ENCODE peak calls at places on chromosomes 6 and 20, in four cellular contexts. U, N, Y and W are unnamed samples.

GRCh38 chr20:57680934-57681914 is 28.6 kb downstream of the PMEPA1 start:
- DNase-seq in U (no peak), Y (no peak), N (no peak), W (no peak)

GRCh38 chr20:62143118-62143975 is at the start of the genes PSMA7 and SS18L1:
- DNase-seq in Y (peak), N (peak), U (peak), W (peak)

GRCh38 chr6:47698342-47698787 is at the start of gene ADGRF4:
- DNase-seq in Y (no peak), N (no peak), U (no peak), W (peak)

GRCh38 chr20:48813446-48813747 is 14.4 kb downstream of the PREX1 start:
- DNase-seq in U (no peak), Y (no peak), N (no peak), W (no peak)

GRCh38 chr6:20866038-20866437 is 331.8 kb downstream of the CDKAL1 start:
- DNase-seq in U (no peak), N (no peak), Y (no peak), W (no peak)

GRCh38 chr6:125584468-125584939 is 164.9 kb upstream of the HEY2 start:
- DNase-seq in Y (no peak), U (peak), N (no peak), W (no peak)

GRCh38 chr20:21125072-21125848 is 622 bp upstream of the KIZ start:
- DNase-seq in Y (no peak), N (peak), U (peak), W (peak)

GRCh38 chr6:149859938-149860337 is 4.2 kb downstream of the LRP11 start:
- DNase-seq in U (no peak), Y (no peak), N (peak), W (no peak)

GRCh38 chr6:6931047-6932025 is 176.4 kb upstream of the RREB1 start:
- DNase-seq in N (no peak), Y (no peak), U (no peak), W (no peak)

GRCh38 chr20:17995967-17996819 is 27.4 kb downstream of the MGME1 start:
- DNase-seq in Y (peak), U (no peak), N (peak), W (peak)

GRCh38 chr20:38214871-38215788 is 45.4 kb downstream of the KIAA1755 start:
- DNase-seq in N (no peak), U (no peak), Y (no peak), W (no peak)

GRCh38 chr6:88865275-88865674 is 98.1 kb downstream of the RNGTT start:
- DNase-seq in N (no peak), Y (no peak), U (no peak), W (no peak)

GRCh38 chr6:148491638-148492210 is 149.1 kb downstream of the SASH1 start:
- DNase-seq in N (no peak), Y (no peak), U (no peak), W (no peak)

GRCh38 chr6:165689699-165690098 is 26.7 kb upstream of the PDE10A start:
- DNase-seq in U (no peak), Y (no peak), N (no peak), W (no peak)

GRCh38 chr6:21033575-21034026 is 499.3 kb downstream of the CDKAL1 start:
- DNase-seq in Y (no peak), N (no peak), U (no peak), W (peak)

GRCh38 chr6:154382707-154383106 is 26.1 kb upstream of the IPCEF1 start:
- DNase-seq in Y (no peak), N (peak), U (no peak), W (no peak)

GRCh38 chr6:33683576-33684427 is 27.7 kb downstream of the UQCC2 start:
- DNase-seq in Y (no peak), N (no peak), U (no peak), W (no peak)

GRCh38 chr6:32947552-32948465 is 5.1 kb downstream of the HLA-DMA start:
- DNase-seq in U (peak), Y (no peak), N (peak), W (no peak)

GRCh38 chr20:58344741-58345140 is 35.2 kb downstream of the RAB22A start:
- DNase-seq in Y (no peak), N (no peak), U (no peak), W (no peak)

GRCh38 chr6:65760285-65760684 is 53.3 kb upstream of the EYS start:
- DNase-seq in U (no peak), Y (no peak), N (peak), W (peak)

GRCh38 chr6:37502703-37503485 is 3.2 kb upstream of the CCDC167 start:
- DNase-seq in U (no peak), N (no peak), Y (no peak), W (no peak)

GRCh38 chr6:37501632-37502466 is 2.2 kb upstream of the CCDC167 start:
- DNase-seq in Y (no peak), N (no peak), U (no peak), W (no peak)

GRCh38 chr6:37506479-37506878 is 6.8 kb upstream of the CCDC167 start:
- DNase-seq in N (no peak), U (no peak), Y (no peak), W (no peak)

GRCh38 chr6:37500294-37500608 is 558 bp upstream of the CCDC167 start:
- DNase-seq in Y (no peak), U (no peak), N (no peak), W (no peak)

DNA sequence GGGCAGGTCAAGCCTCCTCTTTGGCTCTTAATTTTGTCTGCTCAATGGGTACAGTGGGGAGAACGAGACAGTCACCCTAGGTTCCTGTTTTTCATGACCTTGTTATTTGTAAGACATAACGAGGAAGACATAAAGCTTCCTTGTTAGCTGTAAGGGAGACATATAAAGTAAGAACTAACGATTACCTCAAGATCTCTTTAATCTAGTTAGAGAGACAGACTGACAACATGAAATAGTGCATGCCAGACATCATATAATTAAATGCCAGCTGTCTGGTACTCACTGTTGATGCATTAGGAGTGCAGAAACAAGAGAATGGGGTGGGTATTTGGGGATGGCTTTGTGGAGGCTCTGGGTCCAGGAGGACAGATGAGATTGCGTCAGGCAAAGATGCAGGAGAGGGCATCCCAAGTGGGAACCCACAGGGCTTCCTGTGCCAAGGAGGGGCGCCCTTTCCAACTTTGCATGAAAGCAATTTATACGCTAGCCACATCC is 3.8 kb upstream of the CCDC167 start:
- DNase-seq in N (no peak), Y (no peak), U (no peak), W (no peak)
- TF ChIP-seq HMGXB4 in N (no peak), Y (no peak), U (no peak), W (no peak)

DNA sequence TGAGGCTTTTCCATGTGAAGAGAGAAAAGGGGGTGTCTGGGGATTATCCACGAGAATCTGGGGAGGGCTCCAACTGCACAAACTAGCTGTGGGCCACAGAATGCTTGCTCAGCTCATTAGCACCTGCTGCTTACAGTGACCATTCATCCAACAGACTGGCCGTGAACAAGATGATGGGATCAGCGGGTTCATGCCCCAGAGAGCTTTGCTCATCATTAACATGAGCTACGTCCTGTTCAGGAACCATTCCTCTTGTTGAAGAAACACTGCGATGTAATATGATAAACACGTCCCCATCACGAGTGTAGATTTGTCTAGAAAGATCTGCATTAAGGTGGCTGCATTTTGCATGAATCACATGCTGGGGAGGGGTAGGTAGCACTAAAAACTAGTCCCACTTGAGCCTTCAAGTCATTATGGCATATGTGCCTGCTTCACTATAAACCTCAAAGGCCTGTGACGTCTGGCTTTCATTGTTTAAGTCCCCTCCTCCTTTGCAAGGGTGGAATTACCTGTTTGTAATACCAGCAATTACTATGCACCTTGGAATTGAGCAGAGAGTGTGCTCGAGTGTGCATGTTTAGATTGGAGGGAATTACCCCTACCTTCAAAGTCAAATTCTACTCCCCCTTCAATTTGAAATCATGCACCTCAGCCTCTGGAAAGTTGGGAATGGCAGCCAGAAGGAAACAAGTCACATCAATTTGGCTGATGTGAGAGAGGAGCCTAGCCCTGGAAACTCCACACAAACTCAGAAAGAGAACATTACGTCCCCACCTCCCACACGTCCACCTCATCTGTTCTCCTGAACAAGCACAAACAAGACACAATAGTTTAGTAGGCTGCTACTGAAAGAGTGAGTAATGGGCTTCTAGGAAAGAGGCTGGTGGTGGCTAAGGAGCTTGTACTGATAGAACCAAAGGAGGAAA is 3.7 kb downstream of the PLAGL2 start:
- DNase-seq in N (no peak), Y (no peak), U (no peak), W (no peak)
- TF ChIP-seq HMGXB4 in N (no peak), Y (no peak), U (no peak), W (no peak)

GRCh38 chr6:423799-424345 is 32.3 kb downstream of the IRF4 start:
- DNase-seq in U (peak), Y (no peak), N (no peak), W (no peak)
- TF ChIP-seq HMGXB4 in U (no peak), Y (no peak), N (no peak), W (no peak)

DNA sequence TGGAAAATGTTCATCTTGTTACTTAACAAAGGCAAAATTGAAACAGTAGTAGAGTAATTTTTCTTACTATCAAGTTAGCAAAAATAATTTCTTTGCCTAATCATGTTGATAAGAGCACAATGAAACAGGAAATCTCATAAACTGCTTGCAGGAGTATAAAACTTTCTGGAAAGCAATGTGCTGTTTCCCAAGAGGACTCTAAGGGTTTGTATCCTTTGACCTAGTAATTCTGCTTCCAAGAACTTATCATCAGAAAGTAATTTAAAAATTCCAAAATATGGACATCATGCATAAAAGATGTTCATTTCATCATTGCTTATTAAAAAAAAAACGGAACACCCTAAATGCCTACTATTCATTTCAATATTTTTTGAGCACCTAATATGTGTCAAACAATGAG is 46.1 kb upstream of the TNFAIP3 start:
- DNase-seq in Y (no peak), U (no peak), N (no peak), W (no peak)
- TF ChIP-seq HMGXB4 in Y (no peak), U (no peak), N (no peak), W (no peak)

GRCh38 chr20:25353754-25354705 is 36.6 kb downstream of the ABHD12 start:
- DNase-seq in N (no peak), U (no peak), Y (no peak), W (no peak)
- TF ChIP-seq HMGXB4 in N (no peak), U (no peak), Y (no peak), W (no peak)

DNA sequence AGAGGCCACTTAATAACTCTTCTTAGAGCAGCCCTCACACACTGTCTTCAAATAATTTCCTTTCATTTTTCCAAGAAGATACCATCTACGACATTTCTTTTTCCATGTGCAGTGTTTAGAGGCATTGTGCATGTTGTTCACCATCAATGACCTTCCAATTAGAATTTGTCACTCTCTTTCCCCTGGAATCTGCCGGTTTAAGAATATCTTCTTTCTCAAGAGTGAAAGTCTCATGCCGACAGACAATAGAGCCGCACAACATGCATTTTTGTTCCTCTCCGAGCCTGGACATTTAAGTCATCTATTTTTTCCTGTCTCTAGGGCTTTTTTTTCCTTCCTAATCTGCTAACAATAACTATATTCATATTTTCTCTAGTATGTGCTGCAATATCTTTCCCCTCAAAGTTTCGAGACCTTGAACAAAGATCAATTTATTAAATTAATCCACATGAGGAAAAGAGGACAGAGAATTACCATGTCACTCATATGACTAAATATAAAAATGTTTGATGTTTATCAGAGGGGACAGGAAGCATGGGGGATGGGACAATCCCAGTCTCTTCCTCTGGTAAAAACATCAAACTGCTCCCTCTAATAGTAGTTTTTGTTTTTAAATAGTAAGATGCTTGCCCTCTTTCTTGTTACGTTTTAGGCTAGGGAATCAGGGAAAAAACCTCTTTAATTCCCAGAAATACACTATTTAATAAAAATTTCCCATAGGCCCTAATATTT is 893.4 kb downstream of the C6orf118 start:
- DNase-seq in Y (no peak), U (no peak), N (no peak), W (no peak)
- TF ChIP-seq HMGXB4 in Y (no peak), U (no peak), N (no peak), W (no peak)

DNA sequence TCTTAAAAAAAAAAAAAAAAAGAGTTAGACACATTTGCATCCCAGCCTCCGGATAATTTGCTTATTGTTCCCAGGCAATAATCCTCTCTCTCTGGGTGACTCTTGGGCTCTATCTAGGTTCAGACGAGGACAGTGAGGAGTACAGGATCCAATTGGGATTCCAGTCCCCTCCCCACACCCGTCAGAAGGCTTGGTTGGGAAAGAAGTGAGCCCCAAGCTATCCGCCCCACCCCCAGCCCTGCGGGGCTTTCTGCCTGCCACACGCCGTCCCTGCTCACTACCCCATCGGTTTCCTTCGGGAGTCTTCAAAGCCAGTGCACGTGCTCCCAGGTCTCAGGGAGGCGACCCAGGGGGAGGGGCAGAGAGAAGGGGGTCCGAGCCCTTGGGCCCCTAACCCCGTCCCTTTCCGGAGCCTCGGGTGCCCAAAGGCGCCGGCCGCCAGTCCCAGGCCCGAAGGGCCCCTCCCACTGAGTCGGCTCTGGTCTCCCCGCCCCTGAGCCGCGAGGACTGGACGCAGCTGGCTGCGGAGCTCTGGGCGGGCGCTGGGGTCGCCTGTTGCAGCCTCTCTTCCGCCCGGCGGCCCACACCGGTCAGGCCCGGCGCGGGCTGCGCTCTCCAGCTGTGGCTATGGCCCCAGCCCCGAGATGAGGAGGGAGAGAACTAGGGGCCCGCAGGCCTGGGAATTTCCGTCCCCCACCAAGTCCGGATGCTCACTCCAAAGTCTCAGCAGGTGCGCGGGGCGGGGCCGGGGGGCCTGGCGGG is 2.5 kb downstream of the MYMX start:
- DNase-seq in N (peak), U (peak), Y (peak), W (peak)
- TF ChIP-seq HMGXB4 in N (peak), U (peak), Y (no peak), W (no peak)

GRCh38 chr6:235763-236360 is 56.4 kb upstream of the DUSP22 start:
- DNase-seq in N (peak), Y (no peak), U (no peak), W (no peak)
- TF ChIP-seq HMGXB4 in N (no peak), Y (no peak), U (no peak), W (no peak)

GRCh38 chr20:14055127-14055742 is 59.9 kb downstream of the MACROD2 start:
- DNase-seq in U (no peak), N (peak), Y (peak), W (peak)
- TF ChIP-seq HMGXB4 in U (no peak), N (no peak), Y (no peak), W (no peak)